ENCODE peak calls at places on chromosomes 11 and 22, in five cellular contexts. One of them, this sample, is unnamed.

GRCh38 chr11:132158696-132159095 is 788.3 kb downstream of the NTM start:
- DNase-seq in fibroblast of lung: peak; percentile 55
- DNase-seq in neural progenitor cell: no peak
- DNase-seq in keratinocyte: no peak
- DNase-seq in PC-3: peak; percentile 35
- DNase-seq in this sample: peak; percentile 41

GRCh38 chr11:131056036-131056435 is 139.8 kb upstream of the SNX19 start:
- DNase-seq in fibroblast of lung: no peak
- DNase-seq in neural progenitor cell: no peak
- DNase-seq in keratinocyte: no peak
- DNase-seq in PC-3: no peak
- DNase-seq in this sample: no peak

GRCh38 chr22:46069518-46070214 is 80.7 kb upstream of the PPARA start:
- DNase-seq in fibroblast of lung: peak; percentile 91
- DNase-seq in neural progenitor cell: no peak
- DNase-seq in keratinocyte: no peak
- DNase-seq in PC-3: peak; percentile 92
- DNase-seq in this sample: peak; percentile 92

GRCh38 chr11:11349870-11350325 is 3.2 kb downstream of the CSNK2A3 start:
- DNase-seq in fibroblast of lung: peak; percentile 89
- DNase-seq in neural progenitor cell: no peak
- DNase-seq in keratinocyte: no peak
- DNase-seq in PC-3: peak; percentile 70
- DNase-seq in this sample: peak; percentile 63

GRCh38 chr11:26709057-26709456 is 12.8 kb downstream of the SLC5A12 start:
- DNase-seq in fibroblast of lung: no peak
- DNase-seq in neural progenitor cell: no peak
- DNase-seq in keratinocyte: no peak
- DNase-seq in PC-3: no peak
- DNase-seq in this sample: no peak

GRCh38 chr22:36184433-36185035 is 17.1 kb downstream of the APOL4 start:
- DNase-seq in fibroblast of lung: peak; percentile 44
- DNase-seq in neural progenitor cell: no peak
- DNase-seq in keratinocyte: no peak
- DNase-seq in PC-3: no peak
- DNase-seq in this sample: peak; percentile 77

GRCh38 chr11:102522332-102523207 is 8.0 kb downstream of the MMP7 start:
- DNase-seq in fibroblast of lung: no peak
- DNase-seq in neural progenitor cell: no peak
- DNase-seq in keratinocyte: no peak
- DNase-seq in PC-3: no peak
- DNase-seq in this sample: no peak

GRCh38 chr11:65338680-65339079 is 5.0 kb downstream of the DPF2 start:
- DNase-seq in fibroblast of lung: no peak
- DNase-seq in neural progenitor cell: no peak
- DNase-seq in keratinocyte: no peak
- DNase-seq in PC-3: no peak
- DNase-seq in this sample: no peak

DNA sequence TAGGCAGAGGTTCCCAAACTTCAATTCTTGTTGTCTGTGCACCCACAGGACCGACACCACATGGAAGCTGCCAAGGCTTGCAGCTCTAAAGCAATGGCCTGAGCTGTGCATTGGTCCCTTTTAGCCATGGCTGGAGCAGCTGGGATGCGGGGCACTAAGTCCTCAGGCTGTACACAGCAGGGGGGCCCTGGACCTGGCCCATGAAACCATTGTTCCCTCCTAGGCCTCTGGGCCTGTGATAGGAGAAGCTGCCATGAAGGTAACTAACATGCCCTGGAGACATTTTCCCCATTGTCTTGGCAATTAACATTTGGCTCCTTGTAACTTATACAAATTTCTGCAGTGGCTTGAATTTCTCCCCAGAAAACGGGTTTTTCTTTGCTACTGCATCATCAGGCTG is 43.6 kb upstream of the SLC6A5 start:
- DNase-seq in fibroblast of lung: no peak
- DNase-seq in neural progenitor cell: no peak
- DNase-seq in keratinocyte: no peak
- DNase-seq in PC-3: no peak
- DNase-seq in this sample: no peak
- H3K9ac ChIP-seq in fibroblast of lung: no peak overlapping the region
- H3K9ac ChIP-seq in neural progenitor cell: no peak overlapping the region
- H3K9ac ChIP-seq in keratinocyte: no peak overlapping the region
- H3K9ac ChIP-seq in PC-3: no peak overlapping the region
- H3K9ac ChIP-seq in this sample: no peak overlapping the region

GRCh38 chr11:116556483-116556882 is 216.3 kb downstream of the BUD13 start:
- DNase-seq in fibroblast of lung: no peak
- DNase-seq in neural progenitor cell: no peak
- DNase-seq in keratinocyte: no peak
- DNase-seq in PC-3: no peak
- DNase-seq in this sample: no peak

GRCh38 chr11:116563028-116563712 is 209.6 kb downstream of the BUD13 start:
- DNase-seq in fibroblast of lung: peak; percentile 70
- DNase-seq in neural progenitor cell: no peak
- DNase-seq in keratinocyte: no peak
- DNase-seq in PC-3: peak; percentile 44
- DNase-seq in this sample: peak; percentile 76

GRCh38 chr11:116563713-116564050 is 209.1 kb downstream of the BUD13 start:
- DNase-seq in fibroblast of lung: no peak
- DNase-seq in neural progenitor cell: no peak
- DNase-seq in keratinocyte: no peak
- DNase-seq in PC-3: no peak
- DNase-seq in this sample: no peak

GRCh38 chr11:116557261-116557660 is 215.5 kb downstream of the BUD13 start:
- DNase-seq in fibroblast of lung: peak; percentile 19
- DNase-seq in neural progenitor cell: no peak
- DNase-seq in keratinocyte: no peak
- DNase-seq in PC-3: no peak
- DNase-seq in this sample: peak; percentile 64

GRCh38 chr11:116558504-116559252 is 214.1 kb downstream of the BUD13 start:
- DNase-seq in fibroblast of lung: peak; percentile 66
- DNase-seq in neural progenitor cell: no peak
- DNase-seq in keratinocyte: no peak
- DNase-seq in PC-3: peak; percentile 20
- DNase-seq in this sample: peak; percentile 76
- H3K4me2 ChIP-seq in fibroblast of lung: no peak overlapping the region
- H3K4me2 ChIP-seq in neural progenitor cell: no peak overlapping the region
- H3K4me2 ChIP-seq in keratinocyte: no peak overlapping the region
- H3K4me2 ChIP-seq in PC-3: no peak overlapping the region
- H3K4me2 ChIP-seq in this sample: peak overlapping the region; percentile 49

GRCh38 chr11:69299572-69299971 is 5.6 kb downstream of the MYEOV start:
- DNase-seq in fibroblast of lung: no peak
- DNase-seq in neural progenitor cell: no peak
- DNase-seq in keratinocyte: no peak
- DNase-seq in PC-3: no peak
- DNase-seq in this sample: no peak
- H3K9ac ChIP-seq in fibroblast of lung: peak overlapping the region; percentile 5
- H3K9ac ChIP-seq in neural progenitor cell: no peak overlapping the region
- H3K9ac ChIP-seq in keratinocyte: no peak overlapping the region
- H3K9ac ChIP-seq in PC-3: peak overlapping the region; percentile 97
- H3K9ac ChIP-seq in this sample: peak overlapping the region; percentile 75

GRCh38 chr11:95680169-95680929 is 109.2 kb downstream of the FAM76B start:
- DNase-seq in fibroblast of lung: peak; percentile 93
- DNase-seq in neural progenitor cell: no peak
- DNase-seq in keratinocyte: no peak
- DNase-seq in PC-3: peak; percentile 19
- DNase-seq in this sample: peak; percentile 90
- H3K4me2 ChIP-seq in fibroblast of lung: no peak overlapping the region
- H3K4me2 ChIP-seq in neural progenitor cell: no peak overlapping the region
- H3K4me2 ChIP-seq in keratinocyte: no peak overlapping the region
- H3K4me2 ChIP-seq in PC-3: no peak overlapping the region
- H3K4me2 ChIP-seq in this sample: peak overlapping the region; percentile 58

GRCh38 chr11:134332782-134333181 is 994 bp downstream of the GLB1L2 start:
- DNase-seq in fibroblast of lung: no peak
- DNase-seq in neural progenitor cell: no peak
- DNase-seq in keratinocyte: no peak
- DNase-seq in PC-3: no peak
- DNase-seq in this sample: no peak

GRCh38 chr11:134332189-134332631 is 422 bp downstream of the GLB1L2 start:
- DNase-seq in fibroblast of lung: no peak
- DNase-seq in neural progenitor cell: peak; percentile 75
- DNase-seq in keratinocyte: no peak
- DNase-seq in PC-3: no peak
- DNase-seq in this sample: no peak

GRCh38 chr11:134330611-134331564 is 900 bp upstream of the GLB1L2 start:
- DNase-seq in fibroblast of lung: no peak
- DNase-seq in neural progenitor cell: peak; percentile 59
- DNase-seq in keratinocyte: no peak
- DNase-seq in PC-3: no peak
- DNase-seq in this sample: no peak

GRCh38 chr11:134333312-134333711 is 1.5 kb downstream of the GLB1L2 start:
- DNase-seq in fibroblast of lung: no peak
- DNase-seq in neural progenitor cell: no peak
- DNase-seq in keratinocyte: no peak
- DNase-seq in PC-3: no peak
- DNase-seq in this sample: peak; percentile 40

DNA sequence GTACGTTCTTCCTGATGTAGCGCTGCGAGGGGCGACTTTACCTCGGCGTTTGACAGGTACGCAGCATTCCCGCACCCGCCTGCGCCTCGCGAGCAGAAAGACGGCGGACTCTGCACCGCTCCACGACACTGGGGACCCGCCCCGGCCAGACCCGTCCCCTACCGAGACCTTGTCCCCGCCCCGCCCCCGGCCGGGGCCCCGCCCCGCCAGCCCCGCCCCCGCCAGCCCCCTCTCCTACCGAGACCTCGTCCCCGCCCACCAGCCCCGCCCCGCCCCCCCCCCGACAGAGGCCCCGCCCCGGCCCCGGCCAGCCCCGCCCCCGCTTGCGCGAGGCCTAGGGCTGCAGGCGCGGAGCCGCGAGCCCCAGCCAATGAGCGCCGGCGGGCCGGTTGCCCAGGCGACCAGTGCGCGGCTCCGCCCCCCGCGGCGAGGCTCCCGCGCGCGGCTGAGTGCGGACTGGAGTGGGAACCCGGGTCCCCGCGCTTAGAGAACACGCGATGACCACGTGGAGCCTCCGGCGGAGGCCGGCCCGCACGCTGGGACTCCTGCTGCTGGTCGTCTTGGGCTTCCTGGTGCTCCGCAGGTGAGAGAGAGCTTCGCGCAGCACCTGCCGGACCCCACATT is at the start of gene GLB1L2:
- DNase-seq in fibroblast of lung: peak; percentile 10
- DNase-seq in neural progenitor cell: peak; percentile 91
- DNase-seq in keratinocyte: no peak
- DNase-seq in PC-3: peak; percentile 17
- DNase-seq in this sample: peak; percentile 47
- H3K9ac ChIP-seq in fibroblast of lung: no peak within 1 kb of the TSS
- H3K9ac ChIP-seq in neural progenitor cell: no peak within 1 kb of the TSS
- H3K9ac ChIP-seq in keratinocyte: peak within 1 kb of the TSS; percentile 35
- H3K9ac ChIP-seq in PC-3: no peak within 1 kb of the TSS
- H3K9ac ChIP-seq in this sample: no peak within 1 kb of the TSS

DNA sequence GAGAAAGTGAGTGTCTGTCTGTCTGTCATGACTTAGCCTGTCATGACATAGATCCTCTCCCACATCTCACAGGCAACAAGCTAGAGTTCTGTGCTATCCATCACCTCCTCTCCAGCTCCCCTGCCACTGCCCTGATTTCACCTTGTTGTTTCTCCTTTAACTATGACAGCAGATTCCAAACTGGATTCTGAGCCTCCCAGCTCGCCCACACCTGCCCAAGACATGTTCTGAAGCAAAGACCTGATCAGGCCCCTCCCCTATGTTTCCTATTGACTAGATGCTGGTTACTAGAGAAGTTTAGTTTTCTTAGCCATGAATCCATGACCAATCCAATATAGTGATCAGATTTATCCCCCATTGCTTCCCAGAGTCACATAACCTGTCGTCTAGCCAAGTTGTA is 15.4 kb downstream of the PRSS23 start:
- DNase-seq in fibroblast of lung: no peak
- DNase-seq in neural progenitor cell: no peak
- DNase-seq in keratinocyte: no peak
- DNase-seq in PC-3: no peak
- DNase-seq in this sample: no peak
- H3K4me2 ChIP-seq in fibroblast of lung: no peak overlapping the region
- H3K4me2 ChIP-seq in neural progenitor cell: no peak overlapping the region
- H3K4me2 ChIP-seq in keratinocyte: no peak overlapping the region
- H3K4me2 ChIP-seq in PC-3: no peak overlapping the region
- H3K4me2 ChIP-seq in this sample: no peak overlapping the region

GRCh38 chr11:68751331-68751856 is at the start of gene TESMIN:
- DNase-seq in fibroblast of lung: peak; percentile 43
- DNase-seq in neural progenitor cell: peak; percentile 94
- DNase-seq in keratinocyte: peak; percentile 58
- DNase-seq in PC-3: peak; percentile 92
- DNase-seq in this sample: peak; percentile 85

GRCh38 chr11:68749061-68749491 is 2.2 kb downstream of the TESMIN start:
- DNase-seq in fibroblast of lung: peak; percentile 36
- DNase-seq in neural progenitor cell: no peak
- DNase-seq in keratinocyte: no peak
- DNase-seq in PC-3: no peak
- DNase-seq in this sample: no peak

GRCh38 chr11:68750197-68750987 is 928 bp downstream of the TESMIN start:
- DNase-seq in fibroblast of lung: no peak
- DNase-seq in neural progenitor cell: peak; percentile 71
- DNase-seq in keratinocyte: no peak
- DNase-seq in PC-3: no peak
- DNase-seq in this sample: no peak

GRCh38 chr11:68749501-68750196 is 1.7 kb downstream of the TESMIN start:
- DNase-seq in fibroblast of lung: peak; percentile 45
- DNase-seq in neural progenitor cell: peak; percentile 56
- DNase-seq in keratinocyte: no peak
- DNase-seq in PC-3: no peak
- DNase-seq in this sample: peak; percentile 23

GRCh38 chr11:68750988-68751325 is 363 bp downstream of the TESMIN start:
- DNase-seq in fibroblast of lung: no peak
- DNase-seq in neural progenitor cell: no peak
- DNase-seq in keratinocyte: no peak
- DNase-seq in PC-3: no peak
- DNase-seq in this sample: no peak
- H3K9ac ChIP-seq in fibroblast of lung: no peak overlapping the region
- H3K9ac ChIP-seq in neural progenitor cell: no peak overlapping the region
- H3K9ac ChIP-seq in keratinocyte: peak overlapping the region; percentile 67
- H3K9ac ChIP-seq in PC-3: peak overlapping the region; percentile 73
- H3K9ac ChIP-seq in this sample: no peak overlapping the region

This sample was measured in GM23248.